ENCODE peak calls at places on chromosomes 11 and 22, in five cellular contexts. One of them, this sample, is unnamed.
A peak's percentile ranks its signal among the peaks of the same experiment; 100 is the strongest.

GRCh38 chr11:128548655-128549255 is 38.6 kb downstream of the ETS1 start:
- DNase-seq in H1: peak; percentile 64
- DNase-seq in mesenchymal stem cell: peak; percentile 76
- DNase-seq in H9: no peak
- DNase-seq in trophoblast cell: no peak
- DNase-seq in this sample: no peak

GRCh38 chr22:17949926-17950473 is 74.4 kb downstream of the MICAL3 start:
- DNase-seq in H1: no peak
- DNase-seq in mesenchymal stem cell: no peak
- DNase-seq in H9: no peak
- DNase-seq in trophoblast cell: no peak
- DNase-seq in this sample: no peak

GRCh38 chr11:66915046-66915832 is 42.9 kb downstream of the PC start:
- DNase-seq in H1: no peak
- DNase-seq in mesenchymal stem cell: no peak
- DNase-seq in H9: peak; percentile 62
- DNase-seq in trophoblast cell: no peak
- DNase-seq in this sample: no peak

GRCh38 chr11:838441-839279 is 3.7 kb downstream of the POLR2L start:
- DNase-seq in H1: no peak
- DNase-seq in mesenchymal stem cell: peak; percentile 43
- DNase-seq in H9: peak; percentile 72
- DNase-seq in trophoblast cell: no peak
- DNase-seq in this sample: no peak

GRCh38 chr11:44671234-44671633 is 55.5 kb upstream of the TSPAN18 start:
- DNase-seq in H1: peak; percentile 64
- DNase-seq in mesenchymal stem cell: no peak
- DNase-seq in H9: peak; percentile 88
- DNase-seq in trophoblast cell: no peak
- DNase-seq in this sample: no peak

GRCh38 chr22:44129614-44129976 is 51.1 kb upstream of the PARVG start:
- DNase-seq in H1: no peak
- DNase-seq in mesenchymal stem cell: peak; percentile 12
- DNase-seq in H9: no peak
- DNase-seq in trophoblast cell: no peak
- DNase-seq in this sample: no peak

GRCh38 chr22:30204742-30205111 is 41.8 kb downstream of the LIF start:
- DNase-seq in H1: no peak
- DNase-seq in mesenchymal stem cell: peak; percentile 47
- DNase-seq in H9: no peak
- DNase-seq in trophoblast cell: no peak
- DNase-seq in this sample: no peak

GRCh38 chr11:59224419-59224928 is 11.7 kb upstream of the MPEG1 start:
- DNase-seq in H1: no peak
- DNase-seq in mesenchymal stem cell: peak; percentile 4
- DNase-seq in H9: no peak
- DNase-seq in trophoblast cell: peak; percentile 47
- DNase-seq in this sample: no peak

GRCh38 chr11:72856551-72857342 is 42.5 kb downstream of the ATG16L2 start:
- DNase-seq in H1: no peak
- DNase-seq in mesenchymal stem cell: no peak
- DNase-seq in H9: no peak
- DNase-seq in trophoblast cell: no peak
- DNase-seq in this sample: no peak

GRCh38 chr11:124757320-124757719 is 4.8 kb downstream of the ESAM start:
- DNase-seq in H1: no peak
- DNase-seq in mesenchymal stem cell: no peak
- DNase-seq in H9: no peak
- DNase-seq in trophoblast cell: no peak
- DNase-seq in this sample: no peak

GRCh38 chr11:16292167-16292859 is 64.0 kb downstream of the SOX6 start:
- DNase-seq in H1: no peak
- DNase-seq in mesenchymal stem cell: no peak
- DNase-seq in H9: no peak
- DNase-seq in trophoblast cell: no peak
- DNase-seq in this sample: no peak

GRCh38 chr11:123083623-123084029 is 21.7 kb upstream of the HSPA8 start:
- DNase-seq in H1: no peak
- DNase-seq in mesenchymal stem cell: peak; percentile 99
- DNase-seq in H9: no peak
- DNase-seq in trophoblast cell: peak; percentile 73
- DNase-seq in this sample: no peak

GRCh38 chr11:64224891-64225607 is 937 bp downstream of the TRPT1 start:
- DNase-seq in H1: peak; percentile 61
- DNase-seq in mesenchymal stem cell: no peak
- DNase-seq in H9: no peak
- DNase-seq in trophoblast cell: peak; percentile 68
- DNase-seq in this sample: no peak

GRCh38 chr11:95230054-95231034 is 658 bp downstream of the SESN3 start:
- DNase-seq in H1: peak; percentile 66
- DNase-seq in mesenchymal stem cell: peak; percentile 52
- DNase-seq in H9: peak; percentile 32
- DNase-seq in trophoblast cell: peak; percentile 55
- DNase-seq in this sample: peak; percentile 21

GRCh38 chr11:79762271-79762935 is 321.6 kb upstream of the TENM4 start:
- DNase-seq in H1: no peak
- DNase-seq in mesenchymal stem cell: no peak
- DNase-seq in H9: no peak
- DNase-seq in trophoblast cell: no peak
- DNase-seq in this sample: no peak

GRCh38 chr11:77633856-77634425 is 3.7 kb downstream of the CLNS1A start:
- DNase-seq in H1: no peak
- DNase-seq in mesenchymal stem cell: no peak
- DNase-seq in H9: no peak
- DNase-seq in trophoblast cell: peak; percentile 27
- DNase-seq in this sample: no peak

GRCh38 chr11:43950323-43950855 is 8.0 kb downstream of the C11orf96 start:
- DNase-seq in H1: no peak
- DNase-seq in mesenchymal stem cell: peak; percentile 13
- DNase-seq in H9: no peak
- DNase-seq in trophoblast cell: no peak
- DNase-seq in this sample: no peak

GRCh38 chr22:27840436-27840835 is 38.9 kb upstream of the MN1 start:
- DNase-seq in H1: no peak
- DNase-seq in mesenchymal stem cell: no peak
- DNase-seq in H9: no peak
- DNase-seq in trophoblast cell: no peak
- DNase-seq in this sample: no peak

GRCh38 chr11:1453611-1454386 is 32.8 kb downstream of the MOB2 start:
- DNase-seq in H1: peak; percentile 74
- DNase-seq in mesenchymal stem cell: no peak
- DNase-seq in H9: peak; percentile 92
- DNase-seq in trophoblast cell: peak; percentile 33
- DNase-seq in this sample: no peak

GRCh38 chr22:29394931-29395581 is 6.7 kb upstream of the AP1B1 start:
- DNase-seq in H1: peak; percentile 75
- DNase-seq in mesenchymal stem cell: peak; percentile 75
- DNase-seq in H9: peak; percentile 80
- DNase-seq in trophoblast cell: peak; percentile 85
- DNase-seq in this sample: peak; percentile 66

GRCh38 chr11:94183251-94183885 is 54.7 kb downstream of the PANX1 start:
- DNase-seq in H1: no peak
- DNase-seq in mesenchymal stem cell: no peak
- DNase-seq in H9: no peak
- DNase-seq in trophoblast cell: no peak
- DNase-seq in this sample: no peak
- H2BK120ac ChIP-seq in H1: no peak overlapping the region
- H2BK120ac ChIP-seq in mesenchymal stem cell: no peak overlapping the region
- H2BK120ac ChIP-seq in H9: no peak overlapping the region
- H2BK120ac ChIP-seq in trophoblast cell: no peak overlapping the region
- H2BK120ac ChIP-seq in this sample: no peak overlapping the region

GRCh38 chr22:47408409-47408808 is 646.0 kb downstream of the TBC1D22A start:
- DNase-seq in H1: no peak
- DNase-seq in mesenchymal stem cell: no peak
- DNase-seq in H9: no peak
- DNase-seq in trophoblast cell: no peak
- DNase-seq in this sample: no peak

GRCh38 chr22:47406896-47407295 is 644.4 kb downstream of the TBC1D22A start:
- DNase-seq in H1: no peak
- DNase-seq in mesenchymal stem cell: no peak
- DNase-seq in H9: no peak
- DNase-seq in trophoblast cell: no peak
- DNase-seq in this sample: no peak

GRCh38 chr22:47411006-47411405 is 648.6 kb downstream of the TBC1D22A start:
- DNase-seq in H1: no peak
- DNase-seq in mesenchymal stem cell: no peak
- DNase-seq in H9: no peak
- DNase-seq in trophoblast cell: no peak
- DNase-seq in this sample: no peak

GRCh38 chr22:47407626-47408025 is 645.2 kb downstream of the TBC1D22A start:
- DNase-seq in H1: no peak
- DNase-seq in mesenchymal stem cell: no peak
- DNase-seq in H9: no peak
- DNase-seq in trophoblast cell: no peak
- DNase-seq in this sample: no peak

DNA sequence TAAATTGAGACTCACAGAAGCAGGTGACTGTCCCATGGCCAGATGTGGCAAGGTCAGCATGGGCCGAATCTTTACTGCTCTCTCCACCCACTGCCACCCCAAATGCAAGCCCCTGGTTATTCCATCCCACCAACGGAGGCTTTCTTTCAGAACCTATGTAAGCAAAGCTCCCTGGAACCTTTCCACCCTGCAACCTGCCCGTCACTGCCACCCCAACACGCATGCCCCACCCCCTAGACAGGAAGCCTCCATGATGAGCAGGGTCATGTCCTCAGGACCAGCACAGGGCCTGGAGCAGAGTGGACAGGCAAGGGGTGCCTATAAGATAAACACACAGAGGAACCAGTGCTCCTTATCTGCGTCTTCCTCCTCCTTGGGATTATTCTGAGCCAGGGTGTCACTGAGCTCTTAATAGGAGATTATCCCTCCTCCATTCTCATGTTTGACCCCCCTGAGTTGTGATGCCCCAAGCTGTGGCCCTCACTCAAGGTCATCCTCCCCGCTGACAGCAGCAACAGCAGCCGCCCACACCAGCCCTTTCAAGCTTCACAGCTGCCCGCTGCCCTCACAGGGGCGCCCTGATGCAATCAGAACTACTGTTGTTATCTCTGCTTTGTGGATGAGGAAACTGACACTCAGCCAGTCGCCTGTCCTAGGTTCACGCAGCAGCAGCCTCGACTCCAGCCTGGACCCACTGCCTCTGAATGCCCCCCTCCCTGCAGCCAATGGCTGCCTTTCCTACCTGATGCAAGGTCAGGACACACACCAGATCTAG is 647.2 kb downstream of the TBC1D22A start:
- DNase-seq in H1: no peak
- DNase-seq in mesenchymal stem cell: no peak
- DNase-seq in H9: no peak
- DNase-seq in trophoblast cell: no peak
- DNase-seq in this sample: no peak
- H3K9me3 ChIP-seq in H1: peaks cover 95% of the 10 kb centered on the region
- H3K9me3 ChIP-seq in mesenchymal stem cell: no peaks in the 10 kb centered on the region
- H3K9me3 ChIP-seq in H9: peaks cover 79% of the 10 kb centered on the region
- H3K9me3 ChIP-seq in trophoblast cell: peaks cover 48% of the 10 kb centered on the region
- H3K9me3 ChIP-seq in this sample: peaks cover 42% of the 10 kb centered on the region

GRCh38 chr11:69732910-69733309 is 29.1 kb upstream of the FGF19 start:
- DNase-seq in H1: no peak
- DNase-seq in mesenchymal stem cell: no peak
- DNase-seq in H9: no peak
- DNase-seq in trophoblast cell: no peak
- DNase-seq in this sample: no peak
- H2BK12ac ChIP-seq in H1: no peak overlapping the region
- H2BK12ac ChIP-seq in mesenchymal stem cell: no peak overlapping the region
- H2BK12ac ChIP-seq in H9: no peak overlapping the region
- H2BK12ac ChIP-seq in trophoblast cell: peak overlapping the region; percentile 95
- H2BK12ac ChIP-seq in this sample: no peak overlapping the region

GRCh38 chr11:121927789-121928188 is 188.2 kb downstream of the BLID start:
- DNase-seq in H1: no peak
- DNase-seq in mesenchymal stem cell: no peak
- DNase-seq in H9: no peak
- DNase-seq in trophoblast cell: no peak
- DNase-seq in this sample: no peak

GRCh38 chr11:121930004-121930965 is 185.7 kb downstream of the BLID start:
- DNase-seq in H1: no peak
- DNase-seq in mesenchymal stem cell: no peak
- DNase-seq in H9: no peak
- DNase-seq in trophoblast cell: no peak
- DNase-seq in this sample: no peak

GRCh38 chr11:121928597-121929580 is 187.1 kb downstream of the BLID start:
- DNase-seq in H1: peak; percentile 48
- DNase-seq in mesenchymal stem cell: no peak
- DNase-seq in H9: peak; percentile 49
- DNase-seq in trophoblast cell: no peak
- DNase-seq in this sample: peak; percentile 18

GRCh38 chr11:121931121-121931520 is 184.9 kb downstream of the BLID start:
- DNase-seq in H1: no peak
- DNase-seq in mesenchymal stem cell: no peak
- DNase-seq in H9: no peak
- DNase-seq in trophoblast cell: no peak
- DNase-seq in this sample: no peak

DNA sequence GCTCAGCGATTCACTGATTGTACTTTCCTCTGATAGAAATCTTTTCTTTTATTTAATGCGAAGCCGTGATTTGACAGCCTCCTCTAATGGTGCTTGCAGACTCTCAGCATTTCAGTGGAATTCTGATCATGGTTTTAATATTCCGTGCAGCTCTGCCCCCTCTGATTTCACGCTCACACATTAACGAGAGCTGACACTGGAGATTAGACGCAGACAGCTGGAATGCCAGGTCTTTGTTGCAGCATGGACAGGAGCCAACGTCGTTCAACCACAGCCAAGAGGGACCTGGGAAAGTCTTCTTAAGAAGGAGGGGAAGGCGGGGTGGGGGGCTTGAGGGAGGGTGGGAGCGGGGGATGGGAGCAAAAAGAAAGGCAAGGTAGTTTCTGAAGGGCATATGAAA is 186.4 kb downstream of the BLID start:
- DNase-seq in H1: no peak
- DNase-seq in mesenchymal stem cell: peak; percentile 26
- DNase-seq in H9: no peak
- DNase-seq in trophoblast cell: no peak
- DNase-seq in this sample: peak; percentile 38
- H2BK120ac ChIP-seq in H1: no peak overlapping the region
- H2BK120ac ChIP-seq in mesenchymal stem cell: no peak overlapping the region
- H2BK120ac ChIP-seq in H9: no peak overlapping the region
- H2BK120ac ChIP-seq in trophoblast cell: no peak overlapping the region
- H2BK120ac ChIP-seq in this sample: no peak overlapping the region